ENCODE peak calls at places on chromosomes 6 and 20, in four cellular contexts. J is astrocyte, N is T-helper 1 cell, T is astrocyte of the spinal cord. Z is an unnamed sample.

GRCh38 chr6:150152891-150153876 is 10.3 kb downstream of the PPP1R14C start:
- DNase-seq in J (peak), N (no peak), T (no peak), Z (no peak)

GRCh38 chr20:8385247-8385646 is 253.2 kb downstream of the PLCB1 start:
- DNase-seq in T (peak), J (peak), N (no peak), Z (peak)

GRCh38 chr6:27584326-27584725 is 111.4 kb upstream of the ZNF184 start:
- DNase-seq in J (no peak), T (no peak), N (no peak), Z (no peak)

GRCh38 chr6:149107973-149108372 is 209.5 kb upstream of the TAB2 start:
- DNase-seq in J (no peak), N (no peak), T (no peak), Z (no peak)

GRCh38 chr6:166780284-166780683 is 153.2 kb upstream of the RPS6KA2 start:
- DNase-seq in J (no peak), N (no peak), T (no peak), Z (no peak)

GRCh38 chr6:41332842-41333736 is 2.3 kb upstream of the NCR2 start:
- DNase-seq in J (no peak), N (no peak), T (no peak), Z (no peak)

GRCh38 chr20:25465398-25465797 is 57.9 kb downstream of the GINS1 start:
- DNase-seq in N (no peak), J (no peak), T (no peak), Z (no peak)

GRCh38 chr6:4944325-4944724 is 59.5 kb downstream of the RPP40 start:
- DNase-seq in J (no peak), N (no peak), T (no peak), Z (no peak)

GRCh38 chr6:17712573-17712972 is 5.8 kb upstream of the NUP153 start:
- DNase-seq in J (no peak), N (no peak), T (no peak), Z (no peak)

GRCh38 chr6:133568970-133569889 is 319.7 kb upstream of the TCF21 start:
- DNase-seq in J (peak), T (peak), N (peak), Z (peak)

GRCh38 chr6:42007753-42008528 is 42.4 kb upstream of the TAF8 start:
- DNase-seq in J (no peak), N (peak), T (no peak), Z (no peak)

GRCh38 chr6:144434308-144434990 is 149.3 kb downstream of the UTRN start:
- DNase-seq in T (peak), J (peak), N (peak), Z (no peak)

GRCh38 chr6:100346828-100347227 is 117.9 kb downstream of the SIM1 start:
- DNase-seq in T (peak), N (no peak), J (peak), Z (no peak)

GRCh38 chr6:158536891-158537798 is 22.7 kb upstream of the TMEM181 start:
- DNase-seq in T (no peak), N (no peak), J (peak), Z (peak)

GRCh38 chr6:2560903-2561698 is 189.6 kb downstream of the MYLK4 start:
- DNase-seq in J (no peak), T (no peak), N (no peak), Z (no peak)

GRCh38 chr6:155771822-155772221 is 316.2 kb upstream of the NOX3 start:
- DNase-seq in T (no peak), N (no peak), J (no peak), Z (no peak)

GRCh38 chr6:53526000-53526399 is 18.9 kb downstream of the GCLC start:
- DNase-seq in T (peak), N (no peak), J (no peak), Z (no peak)

GRCh38 chr20:57280221-57280620 is 13.8 kb upstream of the BMP7 start:
- DNase-seq in N (no peak), T (no peak), J (no peak), Z (no peak)

GRCh38 chr6:39430968-39431523 is 108.5 kb upstream of the KCNK16 start:
- DNase-seq in J (no peak), N (no peak), T (no peak), Z (peak)

GRCh38 chr6:150301871-150302800 is 66.7 kb upstream of the IYD start:
- DNase-seq in J (peak), T (peak), N (peak), Z (no peak)

GRCh38 chr6:14944593-14944992 is 301.3 kb upstream of the JARID2 start:
- DNase-seq in T (no peak), J (no peak), N (no peak), Z (no peak)

GRCh38 chr20:35360033-35360432 is 51.7 kb downstream of the UQCC1 start:
- DNase-seq in J (no peak), T (no peak), N (no peak), Z (peak)

GRCh38 chr6:32982702-32983492 is 14.5 kb downstream of the BRD2 start:
- DNase-seq in N (no peak), T (no peak), J (no peak), Z (no peak)

GRCh38 chr6:25172819-25173218 is 106.4 kb upstream of the CARMIL1 start:
- DNase-seq in N (no peak), T (peak), J (peak), Z (no peak)

Z was measured in BE2C.